ENCODE peak calls at places on chromosome 5, in six cellular contexts. L is neuronal stem cell, W is H9, G is mesenchymal stem cell, X is H1, H is trophoblast cell. S is an unnamed sample.

GRCh38 chr5:154181156-154181555 is 9.4 kb upstream of the GALNT10 start:
- DNase-seq in L (no peak), W (no peak), G (no peak), X (no peak), H (no peak), S (no peak)

GRCh38 chr5:22391956-22392355 is 461.2 kb downstream of the CDH12 start:
- DNase-seq in L (no peak), W (no peak), G (no peak), X (no peak), H (no peak), S (no peak)

GRCh38 chr5:55634866-55635265 is 77.3 kb downstream of the SLC38A9 start:
- DNase-seq in L (no peak), W (no peak), G (no peak), X (no peak), H (no peak), S (no peak)

GRCh38 chr5:180669661-180670060 is 20.3 kb upstream of the FLT4 start:
- DNase-seq in L (no peak), W (no peak), G (no peak), X (no peak), H (no peak), S (no peak)

GRCh38 chr5:66849803-66850202 is 253.6 kb downstream of the MAST4 start:
- DNase-seq in L (no peak), W (no peak), G (peak; percentile 13), X (no peak), H (peak; percentile 80), S (peak; percentile 55)

GRCh38 chr5:134079748-134080581 is 34.5 kb upstream of the TCF7 start:
- DNase-seq in L (no peak), W (no peak), G (no peak), X (no peak), H (no peak), S (no peak)

GRCh38 chr5:179378116-179378440 is 32.8 kb upstream of the ADAMTS2 start:
- DNase-seq in L (no peak), W (peak; percentile 12), G (no peak), X (no peak), H (no peak), S (no peak)

GRCh38 chr5:54518146-54519082 is 855 bp downstream of the SNX18 start:
- DNase-seq in L (no peak), W (peak; percentile 46), G (peak; percentile 58), X (no peak), H (peak; percentile 73), S (peak; percentile 49)

GRCh38 chr5:78964889-78965288 is 20.2 kb downstream of the ARSB start:
- DNase-seq in L (peak; percentile 21), W (no peak), G (peak; percentile 79), X (no peak), H (peak; percentile 73), S (peak; percentile 83)

GRCh38 chr5:112419050-112419595 is at the start of gene EPB41L4A:
- DNase-seq in L (peak; percentile 40), W (no peak), G (peak; percentile 36), X (no peak), H (peak; percentile 45), S (no peak)

GRCh38 chr5:128591598-128592455 is 53.8 kb upstream of the FBN2 start:
- DNase-seq in L (no peak), W (no peak), G (no peak), X (no peak), H (no peak), S (no peak)

GRCh38 chr5:7916171-7916804 is 47.3 kb downstream of the MTRR start:
- DNase-seq in L (no peak), W (no peak), G (no peak), X (no peak), H (no peak), S (no peak)

GRCh38 chr5:173567548-173567947 is 48.9 kb downstream of the BOD1 start:
- DNase-seq in L (no peak), W (no peak), G (no peak), X (no peak), H (no peak), S (peak; percentile 77)

GRCh38 chr5:173565491-173566038 is 50.9 kb downstream of the BOD1 start:
- DNase-seq in L (no peak), W (no peak), G (no peak), X (no peak), H (peak; percentile 73), S (no peak)

GRCh38 chr5:173562451-173562850 is 54.0 kb downstream of the BOD1 start:
- DNase-seq in L (no peak), W (no peak), G (no peak), X (no peak), H (no peak), S (no peak)

GRCh38 chr5:173563246-173563645 is 53.2 kb downstream of the BOD1 start:
- DNase-seq in L (no peak), W (no peak), G (no peak), X (no peak), H (peak; percentile 72), S (peak; percentile 15)

DNA sequence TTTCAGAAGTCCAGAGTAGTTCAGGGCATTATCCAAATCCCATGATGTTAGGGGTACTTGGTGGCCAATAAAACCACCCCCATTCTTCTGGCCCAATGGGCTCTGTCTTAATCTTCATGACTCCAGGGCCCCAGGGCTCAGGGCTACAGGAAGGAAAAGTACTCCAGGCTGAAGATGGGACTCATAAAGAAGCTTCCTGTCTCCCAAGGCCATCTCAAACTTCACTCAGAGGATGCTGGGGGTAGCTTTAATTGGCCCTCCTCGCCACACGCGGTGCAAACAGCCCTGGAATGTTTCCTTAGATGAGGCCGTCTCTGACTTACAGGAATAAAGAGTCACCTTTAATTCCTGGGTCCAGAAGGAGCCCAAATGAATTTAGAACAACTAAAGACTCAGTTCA is 52.3 kb downstream of the BOD1 start:
- DNase-seq in L (no peak), W (no peak), G (no peak), X (no peak), H (peak; percentile 19), S (no peak)
- H4K91ac ChIP-seq in L (no peak overlapping the region), W (no peak overlapping the region), G (no peak overlapping the region), X (no peak overlapping the region), H (no peak overlapping the region), S (no peak overlapping the region)

GRCh38 chr5:136202800-136203199 is 9.8 kb upstream of the SMIM32 start:
- DNase-seq in L (peak; percentile 42), W (peak; percentile 91), G (no peak), X (peak; percentile 74), H (no peak), S (no peak)
- H4K91ac ChIP-seq in L (no peak overlapping the region), W (no peak overlapping the region), G (no peak overlapping the region), X (no peak overlapping the region), H (no peak overlapping the region), S (no peak overlapping the region)

GRCh38 chr5:172825610-172826204 is 8.3 kb upstream of the ERGIC1 start:
- DNase-seq in L (no peak), W (no peak), G (no peak), X (no peak), H (no peak), S (no peak)

GRCh38 chr5:172821340-172821985 is 12.6 kb upstream of the ERGIC1 start:
- DNase-seq in L (no peak), W (no peak), G (no peak), X (no peak), H (no peak), S (peak; percentile 68)

GRCh38 chr5:172827843-172828242 is 6.2 kb upstream of the ERGIC1 start:
- DNase-seq in L (no peak), W (peak; percentile 56), G (no peak), X (no peak), H (no peak), S (no peak)

GRCh38 chr5:172820046-172820767 is 13.8 kb upstream of the ERGIC1 start:
- DNase-seq in L (no peak), W (no peak), G (no peak), X (no peak), H (peak; percentile 30), S (peak; percentile 89)

GRCh38 chr5:172823840-172824362 is 10.2 kb upstream of the ERGIC1 start:
- DNase-seq in L (no peak), W (no peak), G (no peak), X (no peak), H (no peak), S (no peak)
- H4K91ac ChIP-seq in L (no peak overlapping the region), W (no peak overlapping the region), G (no peak overlapping the region), X (no peak overlapping the region), H (no peak overlapping the region), S (no peak overlapping the region)

GRCh38 chr5:93421498-93421897 is 159.5 kb downstream of the NR2F1-AS1 start:
- DNase-seq in L (peak; percentile 69), W (peak; percentile 80), G (no peak), X (peak; percentile 33), H (no peak), S (no peak)

GRCh38 chr5:93421987-93422391 is 159.0 kb downstream of the NR2F1-AS1 start:
- DNase-seq in L (no peak), W (peak; percentile 55), G (no peak), X (no peak), H (no peak), S (no peak)

GRCh38 chr5:93425102-93425501 is 155.9 kb downstream of the NR2F1-AS1 start:
- DNase-seq in L (no peak), W (no peak), G (no peak), X (no peak), H (no peak), S (peak; percentile 21)

GRCh38 chr5:93423333-93423714 is 157.7 kb downstream of the NR2F1-AS1 start:
- DNase-seq in L (no peak), W (no peak), G (no peak), X (no peak), H (no peak), S (no peak)

GRCh38 chr5:93422652-93423332 is 158.2 kb downstream of the NR2F1-AS1 start:
- DNase-seq in L (no peak), W (peak; percentile 31), G (no peak), X (no peak), H (no peak), S (no peak)
- H4K91ac ChIP-seq in L (no peak overlapping the region), W (no peak overlapping the region), G (no peak overlapping the region), X (no peak overlapping the region), H (no peak overlapping the region), S (no peak overlapping the region)

GRCh38 chr5:14142202-14142855 is 813 bp upstream of the TRIO start:
- DNase-seq in L (no peak), W (no peak), G (peak; percentile 63), X (no peak), H (peak; percentile 41), S (no peak)

GRCh38 chr5:14143509-14143842 is 334 bp downstream of the TRIO start:
- DNase-seq in L (no peak), W (no peak), G (no peak), X (no peak), H (peak; percentile 37), S (no peak)

GRCh38 chr5:14143843-14144585 is 872 bp downstream of the TRIO start:
- DNase-seq in L (no peak), W (peak; percentile 45), G (no peak), X (no peak), H (peak; percentile 42), S (no peak)

GRCh38 chr5:14141764-14142163 is 1.4 kb upstream of the TRIO start:
- DNase-seq in L (no peak), W (no peak), G (no peak), X (no peak), H (no peak), S (no peak)

GRCh38 chr5:14142856-14143508 is at the start of gene TRIO:
- DNase-seq in L (peak; percentile 93), W (peak; percentile 91), G (peak; percentile 94), X (peak; percentile 85), H (peak; percentile 89), S (peak; percentile 91)
- H4K91ac ChIP-seq in L (no peak within 1 kb of the TSS), W (no peak within 1 kb of the TSS), G (peak within 1 kb of the TSS; percentile 94), X (no peak within 1 kb of the TSS), H (peak within 1 kb of the TSS; percentile 99), S (peak within 1 kb of the TSS; percentile 98)

GRCh38 chr5:80175337-80175736 is 80.5 kb downstream of the SERINC5 start:
- DNase-seq in L (no peak), W (no peak), G (no peak), X (no peak), H (no peak), S (no peak)
- H4K91ac ChIP-seq in L (no peak overlapping the region), W (no peak overlapping the region), G (no peak overlapping the region), X (no peak overlapping the region), H (no peak overlapping the region), S (no peak overlapping the region)

S was measured in IMR-90.